ENCODE peak calls at places on chromosomes 1 and 21, in nine cellular contexts. One of them, this sample, is unnamed.

GRCh38 chr21:46189213-46189958 is 5.1 kb upstream of the SPATC1L start:
- DNase-seq in NB4: no peak
- DNase-seq in glutamatergic neuron: no peak
- DNase-seq in NCI-H1048: no peak
- DNase-seq in spleen: no peak
- DNase-seq in amygdala: no peak
- DNase-seq in HFFc6: peak
- DNase-seq in smooth muscle cell of the brain vasculature: peak
- DNase-seq in AG04450: no peak
- DNase-seq in this sample: no peak

GRCh38 chr1:82399093-82399492 is 598.4 kb downstream of the ADGRL2 start:
- DNase-seq in amygdala: no peak
- DNase-seq in NCI-H1048: no peak
- DNase-seq in smooth muscle cell of the brain vasculature: no peak
- DNase-seq in spleen: no peak
- DNase-seq in glutamatergic neuron: no peak
- DNase-seq in HFFc6: no peak
- DNase-seq in AG04450: no peak
- DNase-seq in NB4: no peak
- DNase-seq in this sample: no peak

GRCh38 chr1:44652445-44653106 is 21.7 kb downstream of the TMEM53 start:
- DNase-seq in smooth muscle cell of the brain vasculature: no peak
- DNase-seq in amygdala: peak
- DNase-seq in NCI-H1048: peak
- DNase-seq in glutamatergic neuron: peak
- DNase-seq in spleen: peak
- DNase-seq in NB4: peak
- DNase-seq in HFFc6: peak
- DNase-seq in AG04450: no peak
- DNase-seq in this sample: peak

GRCh38 chr1:92826792-92827191 is 5.0 kb upstream of the RPL5 start:
- DNase-seq in NCI-H1048: no peak
- DNase-seq in spleen: no peak
- DNase-seq in glutamatergic neuron: no peak
- DNase-seq in amygdala: no peak
- DNase-seq in NB4: no peak
- DNase-seq in HFFc6: no peak
- DNase-seq in smooth muscle cell of the brain vasculature: no peak
- DNase-seq in AG04450: no peak
- DNase-seq in this sample: no peak

GRCh38 chr1:12703821-12704451 is 12.0 kb upstream of the AADACL3 start:
- DNase-seq in spleen: no peak
- DNase-seq in NCI-H1048: no peak
- DNase-seq in amygdala: no peak
- DNase-seq in smooth muscle cell of the brain vasculature: no peak
- DNase-seq in HFFc6: no peak
- DNase-seq in NB4: no peak
- DNase-seq in glutamatergic neuron: no peak
- DNase-seq in AG04450: no peak
- DNase-seq in this sample: no peak

GRCh38 chr1:159978107-159978398 is 24.0 kb upstream of the SLAMF9 start:
- DNase-seq in NB4: no peak
- DNase-seq in spleen: no peak
- DNase-seq in NCI-H1048: no peak
- DNase-seq in amygdala: no peak
- DNase-seq in AG04450: no peak
- DNase-seq in glutamatergic neuron: no peak
- DNase-seq in HFFc6: no peak
- DNase-seq in smooth muscle cell of the brain vasculature: no peak
- DNase-seq in this sample: no peak

GRCh38 chr1:153397924-153398651 is 7.2 kb upstream of the S100A8 start:
- DNase-seq in spleen: no peak
- DNase-seq in smooth muscle cell of the brain vasculature: no peak
- DNase-seq in glutamatergic neuron: no peak
- DNase-seq in amygdala: no peak
- DNase-seq in NCI-H1048: no peak
- DNase-seq in NB4: no peak
- DNase-seq in AG04450: no peak
- DNase-seq in HFFc6: no peak
- DNase-seq in this sample: no peak

GRCh38 chr1:108854226-108855019 is 2.5 kb downstream of the AKNAD1 start:
- DNase-seq in amygdala: no peak
- DNase-seq in smooth muscle cell of the brain vasculature: no peak
- DNase-seq in HFFc6: peak
- DNase-seq in NB4: no peak
- DNase-seq in glutamatergic neuron: no peak
- DNase-seq in spleen: no peak
- DNase-seq in AG04450: no peak
- DNase-seq in NCI-H1048: no peak
- DNase-seq in this sample: no peak

GRCh38 chr1:17437260-17438175 is 2.0 kb downstream of the RCC2 start:
- DNase-seq in AG04450: no peak
- DNase-seq in NCI-H1048: no peak
- DNase-seq in NB4: peak
- DNase-seq in smooth muscle cell of the brain vasculature: no peak
- DNase-seq in glutamatergic neuron: peak
- DNase-seq in HFFc6: no peak
- DNase-seq in spleen: peak
- DNase-seq in amygdala: peak
- DNase-seq in this sample: peak

GRCh38 chr1:245690946-245691456 is 536.2 kb downstream of the KIF26B start:
- DNase-seq in NCI-H1048: no peak
- DNase-seq in NB4: no peak
- DNase-seq in glutamatergic neuron: no peak
- DNase-seq in AG04450: no peak
- DNase-seq in smooth muscle cell of the brain vasculature: no peak
- DNase-seq in HFFc6: no peak
- DNase-seq in amygdala: no peak
- DNase-seq in spleen: peak
- DNase-seq in this sample: no peak

GRCh38 chr1:226846801-226847200 is 23.6 kb upstream of the PSEN2 start:
- DNase-seq in spleen: no peak
- DNase-seq in NCI-H1048: no peak
- DNase-seq in AG04450: no peak
- DNase-seq in HFFc6: peak
- DNase-seq in smooth muscle cell of the brain vasculature: no peak
- DNase-seq in NB4: no peak
- DNase-seq in glutamatergic neuron: no peak
- DNase-seq in amygdala: no peak
- DNase-seq in this sample: no peak

GRCh38 chr1:49163041-49163440 is 386.4 kb upstream of the BEND5 start:
- DNase-seq in smooth muscle cell of the brain vasculature: no peak
- DNase-seq in amygdala: no peak
- DNase-seq in NB4: no peak
- DNase-seq in NCI-H1048: no peak
- DNase-seq in AG04450: no peak
- DNase-seq in HFFc6: no peak
- DNase-seq in glutamatergic neuron: no peak
- DNase-seq in spleen: no peak
- DNase-seq in this sample: no peak

GRCh38 chr1:77889671-77890070 is 1.2 kb downstream of the NEXN start:
- DNase-seq in spleen: no peak
- DNase-seq in HFFc6: peak
- DNase-seq in NCI-H1048: no peak
- DNase-seq in NB4: no peak
- DNase-seq in amygdala: no peak
- DNase-seq in glutamatergic neuron: no peak
- DNase-seq in AG04450: peak
- DNase-seq in smooth muscle cell of the brain vasculature: no peak
- DNase-seq in this sample: no peak

GRCh38 chr1:181514298-181515290 is 31.3 kb downstream of the CACNA1E start:
- DNase-seq in amygdala: no peak
- DNase-seq in glutamatergic neuron: no peak
- DNase-seq in spleen: no peak
- DNase-seq in NB4: peak
- DNase-seq in smooth muscle cell of the brain vasculature: no peak
- DNase-seq in AG04450: no peak
- DNase-seq in HFFc6: no peak
- DNase-seq in NCI-H1048: no peak
- DNase-seq in this sample: no peak

GRCh38 chr21:44718571-44718970 is 7.2 kb upstream of the TSPEAR start:
- DNase-seq in NB4: no peak
- DNase-seq in AG04450: no peak
- DNase-seq in glutamatergic neuron: no peak
- DNase-seq in NCI-H1048: no peak
- DNase-seq in spleen: no peak
- DNase-seq in smooth muscle cell of the brain vasculature: no peak
- DNase-seq in amygdala: no peak
- DNase-seq in HFFc6: no peak
- DNase-seq in this sample: no peak

GRCh38 chr1:15680614-15681345 is 3.3 kb upstream of the PLEKHM2 start:
- DNase-seq in smooth muscle cell of the brain vasculature: no peak
- DNase-seq in AG04450: peak
- DNase-seq in HFFc6: peak
- DNase-seq in glutamatergic neuron: no peak
- DNase-seq in amygdala: no peak
- DNase-seq in NCI-H1048: no peak
- DNase-seq in spleen: no peak
- DNase-seq in NB4: peak
- DNase-seq in this sample: no peak

GRCh38 chr1:27572679-27573426 is 31.1 kb downstream of the AHDC1 start:
- DNase-seq in spleen: no peak
- DNase-seq in glutamatergic neuron: peak
- DNase-seq in HFFc6: no peak
- DNase-seq in NCI-H1048: no peak
- DNase-seq in AG04450: no peak
- DNase-seq in NB4: peak
- DNase-seq in amygdala: no peak
- DNase-seq in smooth muscle cell of the brain vasculature: no peak
- DNase-seq in this sample: no peak

GRCh38 chr1:93081716-93082115 is 2.6 kb downstream of the MTF2 start:
- DNase-seq in NCI-H1048: no peak
- DNase-seq in spleen: no peak
- DNase-seq in HFFc6: peak
- DNase-seq in glutamatergic neuron: no peak
- DNase-seq in amygdala: no peak
- DNase-seq in AG04450: peak
- DNase-seq in smooth muscle cell of the brain vasculature: no peak
- DNase-seq in NB4: peak
- DNase-seq in this sample: no peak

GRCh38 chr1:63261736-63262142 is 60.6 kb upstream of the FOXD3 start:
- DNase-seq in glutamatergic neuron: no peak
- DNase-seq in HFFc6: no peak
- DNase-seq in NCI-H1048: no peak
- DNase-seq in AG04450: no peak
- DNase-seq in NB4: peak
- DNase-seq in smooth muscle cell of the brain vasculature: no peak
- DNase-seq in spleen: no peak
- DNase-seq in amygdala: no peak
- DNase-seq in this sample: no peak

GRCh38 chr1:221274373-221274772 is 395.1 kb downstream of the HLX start:
- DNase-seq in amygdala: no peak
- DNase-seq in glutamatergic neuron: peak
- DNase-seq in NB4: no peak
- DNase-seq in AG04450: no peak
- DNase-seq in HFFc6: no peak
- DNase-seq in spleen: no peak
- DNase-seq in smooth muscle cell of the brain vasculature: no peak
- DNase-seq in NCI-H1048: no peak
- DNase-seq in this sample: no peak

GRCh38 chr1:170723518-170723917 is 59.6 kb downstream of the PRRX1 start:
- DNase-seq in NB4: no peak
- DNase-seq in spleen: no peak
- DNase-seq in HFFc6: no peak
- DNase-seq in smooth muscle cell of the brain vasculature: no peak
- DNase-seq in amygdala: no peak
- DNase-seq in glutamatergic neuron: no peak
- DNase-seq in NCI-H1048: no peak
- DNase-seq in AG04450: no peak
- DNase-seq in this sample: no peak

GRCh38 chr1:76267631-76268030 is 193.1 kb downstream of the ST6GALNAC3 start:
- DNase-seq in NB4: no peak
- DNase-seq in spleen: no peak
- DNase-seq in NCI-H1048: no peak
- DNase-seq in HFFc6: no peak
- DNase-seq in glutamatergic neuron: no peak
- DNase-seq in amygdala: no peak
- DNase-seq in AG04450: no peak
- DNase-seq in smooth muscle cell of the brain vasculature: no peak
- DNase-seq in this sample: no peak

GRCh38 chr1:183632964-183633363 is 2.6 kb downstream of the ARPC5 start:
- DNase-seq in HFFc6: no peak
- DNase-seq in amygdala: no peak
- DNase-seq in AG04450: no peak
- DNase-seq in smooth muscle cell of the brain vasculature: no peak
- DNase-seq in glutamatergic neuron: no peak
- DNase-seq in NB4: no peak
- DNase-seq in spleen: no peak
- DNase-seq in NCI-H1048: no peak
- DNase-seq in this sample: no peak

GRCh38 chr21:14523234-14523633 is 22.9 kb downstream of the SAMSN1 start:
- DNase-seq in AG04450: no peak
- DNase-seq in amygdala: no peak
- DNase-seq in HFFc6: no peak
- DNase-seq in NCI-H1048: no peak
- DNase-seq in NB4: peak
- DNase-seq in glutamatergic neuron: no peak
- DNase-seq in spleen: peak
- DNase-seq in smooth muscle cell of the brain vasculature: no peak
- DNase-seq in this sample: no peak

GRCh38 chr1:219931033-219931432 is 2.7 kb upstream of the SLC30A10 start:
- DNase-seq in NCI-H1048: no peak
- DNase-seq in glutamatergic neuron: no peak
- DNase-seq in amygdala: no peak
- DNase-seq in smooth muscle cell of the brain vasculature: no peak
- DNase-seq in spleen: no peak
- DNase-seq in AG04450: no peak
- DNase-seq in NB4: no peak
- DNase-seq in HFFc6: no peak
- DNase-seq in this sample: no peak

GRCh38 chr1:55584521-55585401 is 369.6 kb upstream of the USP24 start:
- DNase-seq in amygdala: no peak
- DNase-seq in glutamatergic neuron: no peak
- DNase-seq in NB4: no peak
- DNase-seq in smooth muscle cell of the brain vasculature: no peak
- DNase-seq in spleen: no peak
- DNase-seq in AG04450: no peak
- DNase-seq in NCI-H1048: no peak
- DNase-seq in HFFc6: no peak
- DNase-seq in this sample: no peak

GRCh38 chr21:38859852-38860251 is 54.1 kb downstream of the ETS2 start:
- DNase-seq in amygdala: no peak
- DNase-seq in smooth muscle cell of the brain vasculature: no peak
- DNase-seq in HFFc6: peak
- DNase-seq in NB4: no peak
- DNase-seq in NCI-H1048: no peak
- DNase-seq in spleen: no peak
- DNase-seq in AG04450: no peak
- DNase-seq in glutamatergic neuron: no peak
- DNase-seq in this sample: no peak

GRCh38 chr1:31572323-31573104 is 3.8 kb upstream of the TINAGL1 start:
- DNase-seq in smooth muscle cell of the brain vasculature: no peak
- DNase-seq in AG04450: no peak
- DNase-seq in NCI-H1048: no peak
- DNase-seq in HFFc6: peak
- DNase-seq in amygdala: no peak
- DNase-seq in glutamatergic neuron: no peak
- DNase-seq in NB4: no peak
- DNase-seq in spleen: no peak
- DNase-seq in this sample: no peak

GRCh38 chr1:241608379-241609033 is 31.7 kb downstream of the CHML start:
- DNase-seq in amygdala: no peak
- DNase-seq in NB4: peak
- DNase-seq in HFFc6: peak
- DNase-seq in AG04450: no peak
- DNase-seq in glutamatergic neuron: no peak
- DNase-seq in NCI-H1048: no peak
- DNase-seq in smooth muscle cell of the brain vasculature: no peak
- DNase-seq in spleen: no peak
- DNase-seq in this sample: no peak

GRCh38 chr1:235931181-235931738 is 64.6 kb upstream of the LYST start:
- DNase-seq in NB4: peak
- DNase-seq in smooth muscle cell of the brain vasculature: no peak
- DNase-seq in NCI-H1048: no peak
- DNase-seq in AG04450: no peak
- DNase-seq in spleen: no peak
- DNase-seq in amygdala: no peak
- DNase-seq in HFFc6: no peak
- DNase-seq in glutamatergic neuron: no peak
- DNase-seq in this sample: no peak

GRCh38 chr1:1020000-1020404 is at the start of gene AGRN:
- DNase-seq in amygdala: no peak
- DNase-seq in HFFc6: no peak
- DNase-seq in NCI-H1048: no peak
- DNase-seq in spleen: peak
- DNase-seq in smooth muscle cell of the brain vasculature: no peak
- DNase-seq in NB4: peak
- DNase-seq in AG04450: no peak
- DNase-seq in glutamatergic neuron: peak
- DNase-seq in this sample: no peak

This sample was measured in T-cell.